ENCODE peak calls at places on chromosomes 5 and 9, in seven cellular contexts. M, L, F, B, J, Z and Q are unnamed samples.

GRCh38 chr5:171806976-171807823 is 21.6 kb downstream of the SMIM23 start:
- DNase-seq in Z (no peak), B (peak), J (no peak), M (no peak), F (no peak), L (no peak), Q (no peak)

GRCh38 chr9:123769723-123770122 is 160.2 kb downstream of the DENND1A start:
- DNase-seq in F (no peak), M (no peak), L (no peak), J (no peak), Z (no peak), B (peak), Q (no peak)

GRCh38 chr9:136915632-136916329 is 28.8 kb downstream of the FBXW5 start:
- DNase-seq in M (no peak), Z (no peak), B (no peak), J (no peak), F (no peak), L (no peak), Q (no peak)

GRCh38 chr9:115992834-115993233 is 160.8 kb upstream of the PAPPA start:
- DNase-seq in Z (no peak), M (no peak), F (no peak), L (no peak), J (no peak), B (peak), Q (no peak)

GRCh38 chr9:109346904-109347303 is 26.0 kb upstream of the EPB41L4B start:
- DNase-seq in M (no peak), Z (no peak), F (no peak), B (no peak), J (no peak), L (no peak), Q (peak)

GRCh38 chr9:113155911-113156559 is 5.2 kb downstream of the SLC31A2 start:
- DNase-seq in F (no peak), B (no peak), M (no peak), Z (peak), J (peak), L (no peak), Q (peak)

GRCh38 chr5:3034881-3035280 is 283.4 kb upstream of the IRX2 start:
- DNase-seq in L (no peak), J (no peak), B (no peak), F (no peak), M (no peak), Z (no peak), Q (no peak)

GRCh38 chr9:130321082-130321481 is 55.5 kb downstream of the HMCN2 start:
- DNase-seq in M (no peak), Z (no peak), L (no peak), F (no peak), J (no peak), B (no peak), Q (peak)

GRCh38 chr9:75833765-75834164 is 56.7 kb upstream of the PCSK5 start:
- DNase-seq in Z (no peak), J (no peak), B (no peak), F (no peak), L (no peak), M (no peak), Q (no peak)

GRCh38 chr5:141934099-141934844 is 10.6 kb downstream of the DELE1 start:
- DNase-seq in F (no peak), B (no peak), M (no peak), Z (no peak), J (no peak), L (no peak), Q (no peak)

GRCh38 chr9:108444400-108445358 is 411.1 kb downstream of the ACTL7B start:
- DNase-seq in F (no peak), L (no peak), M (peak), Z (no peak), J (no peak), B (peak), Q (no peak)

GRCh38 chr9:5629312-5630037 is 568 bp downstream of the RIC1 start:
- DNase-seq in F (peak), M (peak), Z (no peak), L (peak), B (peak), J (peak), Q (peak)

GRCh38 chr5:170312666-170313065 is 15.1 kb upstream of the LCP2 start:
- DNase-seq in L (peak), Z (no peak), B (no peak), M (no peak), F (no peak), J (peak), Q (peak)

GRCh38 chr9:30065888-30066287 is 2318.6 kb upstream of the ACO1 start:
- DNase-seq in Z (no peak), B (no peak), F (no peak), J (no peak), M (no peak), L (no peak), Q (peak)

GRCh38 chr5:155343468-155343867 is 329.9 kb downstream of the KIF4B start:
- DNase-seq in Z (no peak), L (no peak), J (no peak), B (no peak), M (no peak), F (no peak), Q (peak)

GRCh38 chr9:83509372-83509771 is 28.8 kb downstream of the FRMD3 start:
- DNase-seq in L (no peak), Z (no peak), M (no peak), F (no peak), J (no peak), B (peak), Q (no peak)

GRCh38 chr5:140857987-140858240 is 2.2 kb downstream of the PCDHA10 start:
- DNase-seq in M (no peak), Z (no peak), L (no peak), F (no peak), B (no peak), J (no peak), Q (no peak)

GRCh38 chr5:56951131-56951945 is 585 bp downstream of the MIER3 start:
- DNase-seq in Z (no peak), J (peak), F (peak), B (peak), L (peak), M (peak), Q (peak)

GRCh38 chr5:75558972-75559632 is 47.4 kb downstream of the POLK start:
- DNase-seq in J (peak), B (peak), L (no peak), F (no peak), Z (no peak), M (no peak), Q (no peak)